ENCODE peak calls at places on chromosome 22, in ten cellular contexts. X is IMR-90, P is tibial nerve, Q is GM12891, L is GM12878, T is ovary, N is lower leg skin, U is transverse colon, G is suprapubic skin, Z is A549. H is an unnamed sample.

GRCh38 chr22:44196241-44196640 is 15.5 kb downstream of the PARVG start:
- DNase-seq in Z (no peak), Q (no peak), N (peak), P (no peak), L (no peak), T (no peak), G (no peak), X (no peak), U (no peak), H (no peak)

GRCh38 chr22:40764743-40765441 is 54.3 kb downstream of the SLC25A17 start:
- DNase-seq in X (no peak), Q (peak), G (no peak), P (no peak), Z (no peak), L (peak), T (no peak), U (no peak), N (peak), H (no peak)

GRCh38 chr22:35051791-35052190 is 14.2 kb upstream of the ISX start:
- DNase-seq in X (no peak), Q (no peak), U (no peak), Z (no peak), G (no peak), P (no peak), L (no peak), N (no peak), T (no peak), H (no peak)

GRCh38 chr22:24975813-24976341 is 23.4 kb downstream of the KIAA1671 start:
- DNase-seq in Q (no peak), X (no peak), Z (no peak), N (no peak), G (peak), P (peak), U (no peak), T (peak), L (no peak), H (no peak)

GRCh38 chr22:34808618-34809017 is 257.3 kb upstream of the ISX start:
- DNase-seq in N (no peak), Z (no peak), P (no peak), X (no peak), L (no peak), T (no peak), U (no peak), G (no peak), Q (no peak), H (no peak)

GRCh38 chr22:17086750-17087149 is 1.9 kb downstream of the IL17RA start:
- DNase-seq in P (no peak), Z (no peak), X (no peak), G (peak), U (no peak), L (no peak), N (peak), Q (no peak), T (no peak), H (no peak)

GRCh38 chr22:48306284-48306683 is 1521.4 kb downstream of the BRD1 start:
- DNase-seq in T (no peak), Q (no peak), P (no peak), G (no peak), U (no peak), X (no peak), L (no peak), Z (no peak), N (no peak), H (no peak)

GRCh38 chr22:23110190-23110921 is 31.4 kb downstream of the RSPH14 start:
- DNase-seq in G (no peak), Q (no peak), P (no peak), T (no peak), L (no peak), Z (no peak), N (no peak), U (no peak), X (no peak), H (no peak)

GRCh38 chr22:41381329-41382097 is at the start of gene TEF:
- DNase-seq in X (peak), L (peak), G (peak), Q (peak), U (peak), T (peak), Z (peak), N (peak), P (peak), H (peak)

GRCh38 chr22:25404923-25405853 is 159.3 kb upstream of the GRK3 start:
- DNase-seq in X (peak), G (peak), Q (peak), P (peak), T (peak), U (peak), Z (peak), N (peak), L (no peak), H (peak)

GRCh38 chr22:43376765-43377485 is 33.8 kb upstream of the SCUBE1 start:
- DNase-seq in Q (no peak), U (peak), X (no peak), Z (no peak), N (no peak), T (peak), P (no peak), G (peak), L (peak), H (peak)

GRCh38 chr22:17257578-17257977 is 38.3 kb upstream of the ADA2 start:
- DNase-seq in Z (no peak), T (no peak), L (no peak), N (no peak), U (no peak), G (no peak), X (no peak), Q (no peak), P (no peak), H (no peak)

GRCh38 chr22:49086181-49086580 is 741.5 kb downstream of the BRD1 start:
- DNase-seq in L (no peak), N (no peak), Z (no peak), U (no peak), Q (no peak), T (no peak), X (no peak), P (no peak), G (no peak), H (no peak)

GRCh38 chr22:49992921-49993648 is 19.5 kb downstream of the IL17REL start:
- DNase-seq in P (peak), U (peak), Q (peak), Z (peak), T (peak), L (no peak), N (peak), G (peak), X (peak), H (peak)

GRCh38 chr22:41780714-41781507 is 19.6 kb upstream of the CCDC134 start:
- DNase-seq in N (peak), T (no peak), Q (peak), P (no peak), Z (no peak), G (peak), X (peak), U (peak), L (peak), H (peak)

GRCh38 chr22:27476729-27477128 is 324.8 kb downstream of the MN1 start:
- DNase-seq in G (no peak), Z (peak), L (no peak), U (no peak), N (no peak), P (no peak), Q (no peak), X (peak), T (no peak), H (no peak)

GRCh38 chr22:43883012-43883661 is 8.7 kb downstream of the PNPLA5 start:
- DNase-seq in Z (peak), U (peak), L (no peak), G (no peak), P (no peak), Q (peak), N (no peak), X (peak), T (no peak), H (peak)

GRCh38 chr22:50039669-50040458 is 18.2 kb downstream of the TTLL8 start:
- DNase-seq in Q (no peak), P (no peak), X (no peak), Z (no peak), G (no peak), L (no peak), U (no peak), N (no peak), T (no peak), H (no peak)

GRCh38 chr22:26642465-26643367 is 14.7 kb upstream of the MIAT start:
- DNase-seq in N (no peak), L (no peak), P (no peak), Z (no peak), U (peak), G (no peak), X (no peak), T (no peak), Q (no peak), H (peak)

GRCh38 chr22:42905217-42905616 is 48.1 kb upstream of the ARFGAP3 start:
- DNase-seq in N (no peak), X (no peak), Q (no peak), L (no peak), G (no peak), T (no peak), Z (no peak), P (no peak), U (no peak), H (peak)

GRCh38 chr22:33054276-33054675 is 3.9 kb downstream of the SYN3 start:
- DNase-seq in G (no peak), Z (no peak), L (no peak), X (no peak), Q (no peak), T (no peak), U (no peak), P (no peak), N (no peak), H (no peak)

GRCh38 chr22:24430431-24431308 is 3.3 kb downstream of the ADORA2A start:
- DNase-seq in P (no peak), U (no peak), Q (no peak), G (peak), X (no peak), Z (no peak), N (no peak), T (no peak), L (no peak), H (no peak)

GRCh38 chr22:48642550-48642949 is 1185.1 kb downstream of the BRD1 start:
- DNase-seq in Q (no peak), N (no peak), T (no peak), Z (no peak), X (no peak), U (no peak), G (no peak), P (no peak), L (no peak), H (no peak)

GRCh38 chr22:40325315-40325714 is 21.0 kb upstream of the ADSL start:
- DNase-seq in U (no peak), P (no peak), L (no peak), Z (no peak), G (no peak), Q (no peak), N (no peak), X (no peak), T (no peak), H (no peak)

GRCh38 chr22:27866136-27867091 is 52.6 kb downstream of the PITPNB start:
- DNase-seq in L (no peak), Z (peak), U (no peak), X (peak), T (peak), Q (no peak), P (peak), G (no peak), N (no peak), H (peak)

GRCh38 chr22:33076368-33076767 is 18.2 kb upstream of the SYN3 start:
- DNase-seq in Z (no peak), P (no peak), G (no peak), U (no peak), N (no peak), T (no peak), X (peak), Q (no peak), L (no peak), H (no peak)

GRCh38 chr22:19964701-19965386 is 23.2 kb upstream of the TXNRD2 start:
- DNase-seq in Q (no peak), P (no peak), T (no peak), L (no peak), G (no peak), N (no peak), X (no peak), U (no peak), Z (no peak), H (no peak)
- TF ChIP-seq POLR2A in Q (no peak), P (no peak), T (no peak), L (no peak), G (no peak), N (no peak), X (no peak), U (no peak), Z (no peak), H (no peak)

GRCh38 chr22:28883917-28884753 is 763 bp downstream of the ZNRF3 start:
- DNase-seq in L (no peak), T (peak), U (peak), Q (peak), P (no peak), X (peak), Z (peak), N (peak), G (peak), H (peak)

GRCh38 chr22:28883657-28883916 is 215 bp downstream of the ZNRF3 start:
- DNase-seq in X (no peak), P (no peak), T (no peak), U (no peak), L (no peak), Q (no peak), Z (no peak), N (no peak), G (no peak), H (no peak)

GRCh38 chr22:28884754-28885375 is 1.5 kb downstream of the ZNRF3 start:
- DNase-seq in X (no peak), G (no peak), P (no peak), L (no peak), U (no peak), T (no peak), Z (no peak), N (no peak), Q (no peak), H (no peak)

GRCh38 chr22:28882545-28882877 is 861 bp upstream of the ZNRF3 start:
- DNase-seq in T (no peak), Z (no peak), N (no peak), P (no peak), Q (no peak), X (no peak), L (no peak), U (no peak), G (no peak), H (no peak)

GRCh38 chr22:28882878-28883656 is at the start of gene ZNRF3:
- DNase-seq in Q (peak), X (peak), G (peak), L (no peak), N (peak), U (peak), P (peak), Z (peak), T (peak), H (peak)
- TF ChIP-seq POLR2A in Q (no peak), X (peak), G (peak), L (peak), N (no peak), U (peak), P (no peak), Z (peak), T (peak), H (no peak)

GRCh38 chr22:21713428-21714058 is 22.1 kb downstream of the YPEL1 start:
- DNase-seq in T (no peak), Z (no peak), N (no peak), G (no peak), Q (no peak), U (no peak), L (peak), P (no peak), X (no peak), H (no peak)

GRCh38 chr22:21718492-21718891 is 17.1 kb downstream of the YPEL1 start:
- DNase-seq in N (no peak), U (no peak), T (no peak), P (no peak), L (no peak), Q (no peak), Z (no peak), X (peak), G (no peak), H (no peak)

GRCh38 chr22:21714784-21715183 is 20.8 kb downstream of the YPEL1 start:
- DNase-seq in Z (no peak), N (no peak), L (no peak), T (no peak), X (peak), Q (no peak), G (no peak), P (no peak), U (no peak), H (no peak)

GRCh38 chr22:21714059-21714770 is 21.4 kb downstream of the YPEL1 start:
- DNase-seq in Z (no peak), G (no peak), X (no peak), L (no peak), T (no peak), U (no peak), Q (no peak), P (no peak), N (no peak), H (peak)

DNA sequence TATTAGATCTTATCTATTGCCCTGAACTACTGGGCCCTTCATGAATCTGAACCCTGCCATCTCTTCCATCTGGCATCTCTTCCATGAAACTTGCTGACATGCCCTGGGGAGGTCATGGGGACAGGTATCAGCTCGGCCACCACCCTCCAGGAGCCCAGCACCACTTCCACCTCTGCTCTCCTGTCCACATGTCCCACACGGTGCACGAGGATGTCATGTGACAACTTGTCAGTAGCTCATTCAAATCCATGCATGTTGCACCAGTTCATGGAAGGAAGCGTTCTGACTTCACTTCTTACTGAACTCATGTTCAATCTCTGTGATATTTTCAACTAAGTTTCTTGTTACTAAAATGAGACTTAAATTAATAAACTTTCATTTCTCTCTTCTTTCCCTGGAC is 16.6 kb downstream of the YPEL1 start:
- DNase-seq in Q (no peak), N (no peak), G (no peak), L (no peak), Z (no peak), X (no peak), U (no peak), P (no peak), T (no peak), H (no peak)
- TF ChIP-seq POLR2A in Q (no peak), N (no peak), G (no peak), L (no peak), Z (no peak), X (no peak), U (no peak), P (no peak), T (no peak), H (no peak)

GRCh38 chr22:38872172-38872830 is at the start of gene CBX6:
- DNase-seq in L (peak), X (peak), P (peak), Q (peak), Z (peak), G (peak), N (peak), T (peak), U (peak), H (peak)
- TF ChIP-seq POLR2A in L (peak), X (no peak), P (peak), Q (peak), Z (peak), G (peak), N (no peak), T (peak), U (no peak), H (no peak)

DNA sequence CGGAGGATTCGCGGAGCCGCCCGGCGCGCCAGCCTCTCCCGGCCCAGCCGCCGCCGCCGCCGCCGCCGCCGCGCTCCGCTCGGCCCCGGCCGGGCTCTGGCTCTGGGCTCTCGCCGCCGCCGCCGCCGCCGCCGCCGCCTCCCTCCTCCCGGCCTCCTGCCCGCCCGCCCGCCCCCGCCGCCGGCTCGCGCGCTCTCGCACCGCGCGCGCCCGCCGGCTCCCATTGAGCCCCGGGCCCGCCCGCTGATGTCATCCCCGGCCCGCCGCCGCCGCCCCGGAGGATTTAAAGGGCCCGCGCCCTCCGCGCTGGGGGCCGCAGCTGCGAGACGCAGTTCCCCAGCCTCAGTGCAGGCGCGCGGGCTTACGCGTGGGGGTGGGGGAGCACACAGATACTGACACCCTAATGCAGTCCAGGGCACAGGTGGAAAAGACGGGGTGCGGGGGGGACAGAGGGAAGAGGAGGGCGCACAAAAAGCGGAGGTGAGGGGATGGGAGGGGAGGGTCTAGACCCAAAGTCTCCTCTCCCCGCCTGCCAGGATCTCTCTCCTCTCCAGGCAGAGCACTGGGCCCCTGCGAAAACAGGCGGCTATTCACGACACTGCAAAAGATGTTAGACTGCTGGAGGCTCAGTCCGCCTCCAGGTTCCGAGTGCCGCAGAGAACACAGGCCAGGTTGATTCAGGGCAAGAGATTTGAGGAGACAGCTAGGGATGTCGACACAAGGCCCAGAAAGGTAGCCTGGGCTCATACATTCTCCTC is at the start of gene CSNK1E:
- DNase-seq in Q (peak), U (peak), L (no peak), T (peak), X (peak), P (peak), G (peak), N (peak), Z (peak), H (peak)
- TF ChIP-seq POLR2A in Q (no peak), U (no peak), L (peak), T (peak), X (no peak), P (no peak), G (no peak), N (no peak), Z (no peak), H (no peak)

GRCh38 chr22:37643225-37643847 is 3.9 kb downstream of the SH3BP1 start:
- DNase-seq in Q (peak), X (peak), T (peak), P (peak), Z (peak), N (peak), G (peak), U (peak), L (no peak), H (peak)

GRCh38 chr22:37640591-37641250 is 1.3 kb downstream of the SH3BP1 start:
- DNase-seq in Q (no peak), G (no peak), T (no peak), U (peak), P (no peak), L (no peak), Z (no peak), X (no peak), N (no peak), H (no peak)

GRCh38 chr22:37639070-37639760 is at the start of gene SH3BP1:
- DNase-seq in Z (no peak), N (no peak), U (peak), L (no peak), Q (peak), G (no peak), X (no peak), P (no peak), T (peak), H (peak)

GRCh38 chr22:37639771-37640590 is 512 bp downstream of the SH3BP1 start:
- DNase-seq in P (no peak), Z (no peak), G (no peak), U (peak), T (no peak), N (no peak), Q (no peak), X (no peak), L (no peak), H (no peak)

GRCh38 chr22:37641251-37641949 is 1.9 kb downstream of the SH3BP1 start:
- DNase-seq in X (no peak), N (no peak), T (no peak), L (no peak), U (peak), Z (no peak), G (no peak), P (no peak), Q (no peak), H (no peak)
- TF ChIP-seq POLR2A in X (no peak), N (no peak), T (no peak), L (no peak), U (peak), Z (no peak), G (no peak), P (no peak), Q (no peak), H (no peak)

GRCh38 chr22:46112405-46112804 is 37.9 kb upstream of the PPARA start:
- DNase-seq in U (no peak), L (no peak), T (no peak), Q (no peak), X (no peak), G (no peak), Z (no peak), P (no peak), N (no peak), H (no peak)

GRCh38 chr22:46109474-46110003 is 40.8 kb upstream of the PPARA start:
- DNase-seq in G (no peak), U (no peak), X (no peak), Q (no peak), Z (no peak), T (no peak), L (no peak), P (no peak), N (no peak), H (no peak)

GRCh38 chr22:46111645-46112306 is 38.5 kb upstream of the PPARA start:
- DNase-seq in G (no peak), L (no peak), T (no peak), Q (no peak), N (no peak), X (no peak), Z (no peak), U (no peak), P (no peak), H (no peak)

GRCh38 chr22:46108564-46109473 is 41.5 kb upstream of the PPARA start:
- DNase-seq in U (peak), T (no peak), Z (peak), Q (no peak), X (peak), L (no peak), N (no peak), P (no peak), G (no peak), H (peak)

DNA sequence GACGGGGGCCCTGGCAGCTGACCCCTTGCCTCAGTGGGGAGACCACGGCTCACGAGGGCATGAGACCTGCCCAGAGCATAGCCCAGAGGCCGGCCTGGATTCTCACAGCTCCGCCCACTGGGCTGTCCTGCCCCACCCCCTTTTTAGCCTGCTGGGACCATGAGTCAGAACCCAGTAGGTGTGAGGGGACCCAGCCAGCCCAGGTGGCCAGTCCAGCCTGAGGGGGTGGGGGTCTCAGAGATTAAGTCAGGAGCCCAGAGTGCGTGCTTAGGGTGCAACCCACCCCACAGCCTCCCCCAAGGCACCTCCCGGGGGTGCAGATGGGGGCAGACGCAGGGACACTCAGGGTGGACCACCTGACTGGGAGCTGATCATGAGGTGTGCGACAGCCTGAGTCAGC is 40.1 kb upstream of the PPARA start:
- DNase-seq in N (no peak), T (no peak), X (peak), L (no peak), Z (no peak), P (no peak), U (no peak), G (no peak), Q (no peak), H (no peak)
- TF ChIP-seq POLR2A in N (no peak), T (no peak), X (no peak), L (no peak), Z (no peak), P (no peak), U (no peak), G (no peak), Q (no peak), H (no peak)

H was measured in stomach.